ENCODE peak calls at places on chromosomes 16 and 17, in four cellular contexts. A, V, T and I are unnamed samples. For H3K9me3, the result is how much of the 10 kb centered on the place peaks cover.

GRCh38 chr16:47731252-47731651 is 270.1 kb downstream of the PHKB start:
- DNase-seq in A (no peak), T (peak), V (no peak), I (no peak)

GRCh38 chr17:27428781-27429505 is 27.3 kb upstream of the KSR1 start:
- DNase-seq in T (no peak), V (no peak), A (no peak), I (no peak)

GRCh38 chr16:68737046-68737729 is at the start of gene CDH1:
- DNase-seq in T (no peak), V (peak), A (peak), I (peak)

GRCh38 chr16:31423241-31423640 is 4.9 kb downstream of the COX6A2 start:
- DNase-seq in V (no peak), T (no peak), A (no peak), I (no peak)

GRCh38 chr17:1487939-1488825 is 4.3 kb downstream of the MYO1C start:
- DNase-seq in T (peak), V (peak), A (peak), I (peak)

GRCh38 chr17:32998111-32998892 is 6.7 kb downstream of the SPACA3 start:
- DNase-seq in V (peak), T (peak), A (peak), I (peak)

GRCh38 chr17:48262982-48263586 is 155.5 kb downstream of the SNX11 start:
- DNase-seq in V (no peak), A (no peak), T (peak), I (no peak)

GRCh38 chr16:16096161-16096857 is 127.0 kb downstream of the ABCC6 start:
- DNase-seq in A (no peak), T (peak), V (peak), I (no peak)

GRCh38 chr17:51441431-51441830 is 181.1 kb downstream of the UTP18 start:
- DNase-seq in T (no peak), A (no peak), V (no peak), I (no peak)

GRCh38 chr17:51439395-51440229 is 179.3 kb downstream of the UTP18 start:
- DNase-seq in V (no peak), T (no peak), A (no peak), I (no peak)

GRCh38 chr17:51445934-51446333 is 185.6 kb downstream of the UTP18 start:
- DNase-seq in A (no peak), T (no peak), V (no peak), I (no peak)

GRCh38 chr17:51442112-51442865 is 181.9 kb downstream of the UTP18 start:
- DNase-seq in V (no peak), A (no peak), T (no peak), I (no peak)
- H3K9me3 ChIP-seq in V (under half), A (under half), T (under half), I (under half)

GRCh38 chr16:59920054-59920453 is 1185.9 kb upstream of the GOT2 start:
- DNase-seq in T (no peak), V (no peak), A (no peak), I (no peak)
- H3K9me3 ChIP-seq in T (under half), V (under half), A (under half), I (under half)

DNA sequence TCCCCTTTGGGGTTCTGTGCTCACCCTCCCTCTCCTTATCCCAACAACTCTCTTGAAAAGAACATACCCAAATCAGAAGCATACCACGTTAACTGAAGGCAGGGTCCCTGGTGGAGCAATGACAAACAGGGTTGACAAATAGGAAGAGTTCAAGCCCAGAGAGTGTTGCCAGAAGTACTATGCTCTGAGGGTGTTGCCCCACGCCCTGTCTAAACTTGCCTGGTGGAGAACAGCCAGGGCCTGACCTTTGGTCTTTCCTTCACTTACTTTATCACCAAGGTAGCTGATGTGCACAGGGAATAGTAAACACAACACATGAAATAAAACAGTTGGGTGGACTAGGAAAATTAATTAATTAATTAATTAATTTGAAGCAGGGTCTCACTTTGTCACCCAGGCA is 23.3 kb downstream of the ZNF75A start:
- DNase-seq in A (no peak), V (peak), T (no peak), I (no peak)
- H3K9me3 ChIP-seq in A (under half), V (under half), T (under half), I (under half)

GRCh38 chr16:29307598-29308507 is 98.7 kb downstream of the NPIPB11 start:
- DNase-seq in T (peak), V (no peak), A (no peak), I (no peak)
- H3K9me3 ChIP-seq in T (under half), V (under half), A (under half), I (under half)